ENCODE peak calls at places on chromosome 22, in five cellular contexts. R is BJ, Z is transverse colon, G is ovary, H is GM10248. L is an unnamed sample.

GRCh38 chr22:23075050-23075449 is 4.7 kb downstream of the GNAZ start:
- DNase-seq in R (no peak), Z (no peak), G (no peak), H (no peak), L (no peak)

GRCh38 chr22:23079814-23080521 is 9.6 kb downstream of the GNAZ start:
- DNase-seq in R (no peak), Z (no peak), G (no peak), H (no peak), L (no peak)

GRCh38 chr22:20247010-20247505 is 21.1 kb downstream of the RTN4R start:
- DNase-seq in R (no peak), Z (no peak), G (no peak), H (peak; percentile 88), L (no peak)

GRCh38 chr22:42180349-42180842 is 49.8 kb upstream of the CYP2D6 start:
- DNase-seq in R (no peak), Z (peak; percentile 16), G (peak; percentile 56), H (no peak), L (no peak)

GRCh38 chr22:49768961-49769690 is 58.5 kb downstream of the BRD1 start:
- DNase-seq in R (no peak), Z (peak; percentile 7), G (peak; percentile 60), H (no peak), L (no peak)

GRCh38 chr22:32204211-32204855 is 540 bp downstream of the RFPL2 start:
- DNase-seq in R (no peak), Z (no peak), G (no peak), H (no peak), L (no peak)

GRCh38 chr22:24506802-24507438 is 11.8 kb downstream of the UPB1 start:
- DNase-seq in R (no peak), Z (no peak), G (no peak), H (no peak), L (no peak)

GRCh38 chr22:44587004-44587793 is 89.2 kb upstream of the RTL6 start:
- DNase-seq in R (no peak), Z (no peak), G (no peak), H (no peak), L (no peak)

GRCh38 chr22:48929276-48929790 is 898.3 kb downstream of the BRD1 start:
- DNase-seq in R (no peak), Z (no peak), G (no peak), H (no peak), L (no peak)

GRCh38 chr22:47872761-47873535 is 1110.5 kb downstream of the TBC1D22A start:
- DNase-seq in R (no peak), Z (no peak), G (no peak), H (no peak), L (no peak)

GRCh38 chr22:46088541-46089311 is 61.6 kb upstream of the PPARA start:
- DNase-seq in R (no peak), Z (no peak), G (peak; percentile 61), H (no peak), L (no peak)

GRCh38 chr22:29030016-29030617 is 31.5 kb downstream of the C22orf31 start:
- DNase-seq in R (no peak), Z (no peak), G (no peak), H (no peak), L (no peak)

GRCh38 chr22:46114518-46115387 is 35.6 kb upstream of the PPARA start:
- DNase-seq in R (no peak), Z (no peak), G (peak; percentile 57), H (no peak), L (no peak)

GRCh38 chr22:38085056-38085455 is 1.1 kb upstream of the SLC16A8 start:
- DNase-seq in R (no peak), Z (no peak), G (no peak), H (no peak), L (no peak)

GRCh38 chr22:44316393-44317162 is 3.8 kb upstream of the SHISAL1 start:
- DNase-seq in R (no peak), Z (no peak), G (no peak), H (no peak), L (no peak)

GRCh38 chr22:41405588-41405987 is 23.8 kb downstream of the TEF start:
- DNase-seq in R (no peak), Z (no peak), G (no peak), H (peak; percentile 54), L (no peak)

DNA sequence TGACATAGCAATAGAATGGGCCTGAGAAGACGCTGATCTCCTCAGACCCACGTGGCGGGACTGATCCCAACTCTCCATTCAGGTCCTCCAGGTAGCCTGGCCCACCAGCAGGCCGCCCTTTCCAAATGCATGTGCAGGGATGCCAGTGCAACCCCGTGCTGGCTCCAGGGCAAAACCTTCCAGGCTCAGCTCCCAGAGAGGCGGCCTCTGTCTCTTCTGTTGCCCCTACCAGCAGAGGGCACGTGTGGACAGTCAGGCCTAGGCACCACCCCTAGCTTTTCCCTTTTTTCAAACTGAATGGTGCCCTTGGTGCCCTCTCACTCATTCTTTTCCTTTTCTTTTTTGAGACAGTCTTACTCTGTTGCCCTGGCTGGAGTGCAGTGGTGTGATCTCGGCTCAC is 121.7 kb downstream of the OSBP2 start:
- DNase-seq in R (no peak), Z (no peak), G (no peak), H (no peak), L (no peak)
- TF ChIP-seq CTCF in R (no peak), Z (no peak), G (no peak), H (no peak), L (no peak)

DNA sequence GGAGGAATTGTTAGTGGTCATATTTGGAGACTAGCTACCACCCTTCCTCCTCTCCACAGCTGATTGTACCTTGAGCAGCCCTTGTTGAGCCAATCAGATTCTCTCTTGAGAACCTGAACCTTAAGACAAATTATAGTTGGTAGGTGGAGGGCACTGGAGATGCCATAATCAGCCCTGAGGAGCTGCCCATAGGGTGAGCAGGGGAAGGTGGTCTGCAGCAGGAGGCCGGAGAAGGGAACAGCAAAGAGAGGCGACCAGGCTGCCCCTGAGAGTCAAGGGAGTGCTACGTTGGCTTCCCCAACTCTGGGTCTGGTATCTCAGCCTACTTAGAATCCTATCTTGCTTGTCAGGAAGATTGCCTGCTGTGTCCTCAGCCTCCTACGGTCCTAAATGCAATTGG is 2.7 kb upstream of the SDF2L1 start:
- DNase-seq in R (no peak), Z (no peak), G (no peak), H (no peak), L (no peak)
- TF ChIP-seq CTCF in R (no peak), Z (no peak), G (no peak), H (no peak), L (no peak)

DNA sequence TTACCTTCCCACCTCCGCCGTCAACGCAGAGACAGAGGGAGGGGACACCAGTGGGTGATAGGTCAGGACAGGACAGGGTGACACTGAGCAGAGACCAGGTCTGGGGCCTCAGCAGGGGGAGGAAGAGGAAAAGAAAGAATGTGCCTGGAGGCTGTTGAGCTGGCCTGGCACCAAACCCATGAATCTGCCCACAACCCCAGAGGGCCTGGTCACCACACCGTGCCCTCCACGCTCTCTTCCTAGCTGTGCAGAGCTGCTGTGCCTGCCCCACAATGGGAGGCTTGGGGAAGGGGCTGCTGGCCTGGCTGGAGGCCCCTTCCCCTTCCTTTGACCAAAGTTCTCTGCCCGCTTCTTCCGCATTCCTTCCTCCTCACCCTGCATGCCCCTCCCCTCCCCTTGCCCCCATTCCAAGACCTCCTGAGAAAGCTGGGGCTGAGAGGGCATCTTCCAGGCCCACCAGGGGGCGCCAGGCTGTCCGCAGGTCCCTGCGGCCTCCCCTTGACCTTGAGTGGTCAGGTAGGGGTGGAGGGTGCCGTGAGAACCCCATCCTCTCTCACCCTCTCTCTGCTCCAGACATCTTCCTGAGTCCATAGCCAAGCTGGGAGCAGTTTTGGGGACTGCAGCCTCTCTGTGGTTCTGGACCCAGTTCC is 11.0 kb upstream of the CACNA1I start:
- DNase-seq in R (no peak), Z (no peak), G (no peak), H (peak; percentile 51), L (no peak)
- TF ChIP-seq CTCF in R (peak; percentile 61), Z (peak; percentile 13), G (no peak), H (peak; percentile 57), L (peak; percentile 53)

GRCh38 chr22:39714321-39714720 is 143.8 kb downstream of the CACNA1I start:
- DNase-seq in R (no peak), Z (no peak), G (no peak), H (no peak), L (no peak)
- TF ChIP-seq CTCF in R (no peak), Z (no peak), G (no peak), H (no peak), L (no peak)

GRCh38 chr22:17638432-17639237 is at the start of gene BCL2L13:
- DNase-seq in R (no peak), Z (peak; percentile 95), G (peak; percentile 93), H (peak; percentile 94), L (peak; percentile 76)
- TF ChIP-seq CTCF in R (peak; percentile 3), Z (no peak), G (no peak), H (no peak), L (peak; percentile 17)

DNA sequence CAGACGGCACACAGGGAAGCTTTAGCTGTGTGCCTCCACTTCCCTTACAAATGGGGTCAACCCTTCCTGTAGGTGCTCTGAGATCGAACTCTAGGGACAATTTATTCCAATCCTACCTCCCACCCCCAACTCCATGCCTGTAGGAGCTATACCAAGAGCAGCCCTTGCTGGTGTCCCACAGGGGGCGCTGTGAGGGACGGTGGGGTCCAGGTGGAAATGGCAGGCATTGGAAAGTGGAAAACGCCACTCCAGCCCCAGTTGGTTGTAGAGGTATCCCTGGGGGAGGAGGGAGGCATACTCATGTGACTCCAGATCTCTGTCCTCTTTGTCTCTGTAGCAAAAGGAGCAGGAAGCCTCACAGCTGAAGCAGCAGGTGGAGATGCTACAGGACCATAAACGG is 161.3 kb downstream of the MYO18B start:
- DNase-seq in R (no peak), Z (no peak), G (no peak), H (no peak), L (peak; percentile 15)
- TF ChIP-seq CTCF in R (no peak), Z (no peak), G (no peak), H (peak; percentile 1), L (peak; percentile 46)

DNA sequence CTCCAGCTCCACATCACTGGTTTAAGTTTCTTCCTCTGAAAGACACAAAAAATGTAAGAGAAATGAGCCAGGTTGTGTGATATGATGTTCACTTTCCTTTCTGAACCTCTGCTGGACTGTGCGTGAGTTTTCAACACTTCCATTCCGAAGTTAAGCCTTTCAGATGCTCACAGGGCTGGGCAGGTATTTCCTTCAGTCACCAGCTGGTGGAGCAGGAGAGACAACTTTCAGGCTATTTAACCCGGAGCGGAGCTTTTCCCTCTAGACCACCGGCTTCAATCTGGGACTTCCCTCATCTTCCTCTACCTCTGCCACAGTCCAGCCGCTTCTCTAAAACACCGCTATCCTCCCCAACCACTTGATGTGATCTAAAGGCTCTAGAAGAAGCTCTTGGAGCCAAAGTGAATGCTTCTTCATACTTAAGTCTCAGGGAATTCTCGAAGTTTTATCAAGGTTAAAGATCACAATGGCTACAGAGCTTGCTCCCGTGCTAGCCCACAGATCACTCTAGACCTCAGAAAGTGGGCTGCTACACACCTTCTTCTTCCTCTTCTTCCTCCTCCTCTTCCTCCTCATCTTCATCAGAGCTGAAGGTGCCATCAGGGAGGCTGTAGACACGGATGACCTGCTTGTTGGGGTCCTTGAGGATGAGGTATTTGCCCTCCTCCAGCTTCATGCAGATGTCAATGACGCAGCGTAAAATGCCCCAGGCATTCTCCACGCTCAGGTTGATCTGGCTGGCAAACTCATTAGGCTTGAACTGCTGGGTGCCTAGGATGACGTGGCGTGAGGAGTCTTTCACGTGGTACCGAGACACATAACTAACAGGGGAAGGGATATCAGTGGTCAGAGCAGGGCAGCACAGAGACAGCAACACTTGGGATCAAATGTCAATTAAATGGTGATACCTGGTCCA is 4.4 kb upstream of the FOXRED2 start:
- DNase-seq in R (no peak), Z (peak; percentile 34), G (peak; percentile 50), H (peak; percentile 42), L (peak; percentile 60)
- TF ChIP-seq CTCF in R (peak; percentile 72), Z (peak; percentile 37), G (no peak), H (peak; percentile 52), L (peak; percentile 67)